ENCODE peak calls at places on chromosomes 13 and 19, in seven cellular contexts. W is hepatocyte, S is bronchial epithelial cell, N is ascending aorta, E is astrocyte of the spinal cord, X is cardiac fibroblast, I is psoas muscle. O is an unnamed sample.
A peak's percentile ranks its signal among the peaks of the same experiment; 100 is the strongest.

GRCh38 chr13:95579303-95579702 is 26.8 kb downstream of the CLDN10 start:
- DNase-seq in I (no peak), N (no peak), S (no peak), X (no peak), W (no peak), E (no peak), O (no peak)

GRCh38 chr13:107211073-107211472 is 643.1 kb upstream of the ARGLU1 start:
- DNase-seq in I (peak; percentile 65), N (peak; percentile 78), E (peak; percentile 92), W (peak; percentile 94), X (peak; percentile 90), S (peak; percentile 72), O (peak; percentile 89)

GRCh38 chr13:35766663-35767062 is 290.2 kb upstream of the MAB21L1 start:
- DNase-seq in I (no peak), W (no peak), S (no peak), X (no peak), N (no peak), E (no peak), O (no peak)

GRCh38 chr13:113654175-113654560 is 3.8 kb downstream of the ATP4B start:
- DNase-seq in S (no peak), W (no peak), X (no peak), I (no peak), N (no peak), E (no peak), O (no peak)

GRCh38 chr13:55783841-55784240 is 1356.9 kb upstream of the PRR20A start:
- DNase-seq in N (no peak), E (no peak), X (no peak), S (no peak), I (no peak), W (no peak), O (no peak)

GRCh38 chr19:51272183-51272817 is 21.4 kb downstream of the SIGLECL1 start:
- DNase-seq in E (no peak), X (no peak), W (no peak), S (no peak), N (no peak), I (no peak), O (no peak)

GRCh38 chr13:67844544-67844943 is 614.4 kb upstream of the PCDH9 start:
- DNase-seq in X (no peak), S (no peak), I (no peak), N (no peak), W (no peak), E (peak; percentile 14), O (no peak)

GRCh38 chr19:35154535-35155406 is at the start of gene FXYD5:
- DNase-seq in E (peak; percentile 70), S (peak; percentile 69), N (peak; percentile 85), X (peak; percentile 86), I (peak; percentile 74), W (peak; percentile 86), O (peak; percentile 83)

GRCh38 chr19:31470952-31471351 is 121.7 kb upstream of the TSHZ3 start:
- DNase-seq in S (no peak), W (no peak), N (no peak), X (no peak), I (no peak), E (no peak), O (no peak)

GRCh38 chr19:50535672-50536071 is 22.0 kb upstream of the ASPDH start:
- DNase-seq in S (no peak), N (no peak), I (no peak), E (no peak), W (no peak), X (no peak), O (no peak)

GRCh38 chr13:51175001-51175400 is 47.2 kb upstream of the FAM124A start:
- DNase-seq in E (no peak), X (no peak), I (no peak), S (no peak), N (no peak), W (no peak), O (no peak)

GRCh38 chr13:45595968-45596367 is 19.6 kb downstream of the ERICH6B start:
- DNase-seq in W (no peak), I (no peak), S (peak; percentile 5), X (no peak), N (no peak), E (no peak), O (no peak)

GRCh38 chr13:39765801-39766463 is 110.5 kb downstream of the COG6 start:
- DNase-seq in I (peak; percentile 54), E (peak; percentile 56), N (no peak), S (peak; percentile 46), X (peak; percentile 50), W (no peak), O (peak; percentile 48)

GRCh38 chr19:1361601-1362384 is 21.9 kb upstream of the NDUFS7 start:
- DNase-seq in I (no peak), X (peak; percentile 74), E (peak; percentile 84), S (peak; percentile 29), N (no peak), W (no peak), O (no peak)

GRCh38 chr13:26440111-26440510 is 117.4 kb upstream of the WASF3 start:
- DNase-seq in S (no peak), E (no peak), W (no peak), I (no peak), X (no peak), N (no peak), O (no peak)

GRCh38 chr19:38351865-38352395 is 16.3 kb downstream of the CATSPERG start:
- DNase-seq in S (no peak), E (no peak), N (no peak), I (no peak), X (no peak), W (no peak), O (no peak)

GRCh38 chr13:24199016-24199415 is 38.5 kb downstream of the SPATA13 start:
- DNase-seq in X (no peak), N (no peak), E (no peak), I (no peak), S (no peak), W (no peak), O (no peak)

DNA sequence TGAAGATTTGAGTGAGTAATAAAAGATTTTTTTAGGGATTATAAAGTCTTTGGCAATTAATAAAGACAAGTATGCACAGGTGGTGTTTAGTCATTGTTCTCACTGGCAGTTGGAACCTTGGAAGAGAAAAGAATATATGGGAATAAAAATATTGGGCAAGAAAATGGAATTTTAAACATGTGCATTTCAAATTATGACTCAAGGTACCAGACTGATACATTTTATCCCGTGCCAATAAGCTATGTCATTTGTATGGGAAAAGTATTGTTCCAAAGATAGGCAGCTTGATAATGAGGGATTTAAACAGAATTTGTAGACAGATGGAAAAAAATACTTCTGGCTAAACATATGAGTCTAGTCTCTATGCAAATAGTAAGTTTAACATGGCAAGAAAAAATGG is 169.6 kb upstream of the UFM1 start:
- DNase-seq in I (no peak), E (peak; percentile 15), N (no peak), X (peak; percentile 50), S (peak; percentile 94), W (no peak), O (no peak)
- H3K4me3 ChIP-seq in I (no peak overlapping the region), E (no peak overlapping the region), N (no peak overlapping the region), X (no peak overlapping the region), S (no peak overlapping the region), W (no peak overlapping the region), O (no peak overlapping the region)

DNA sequence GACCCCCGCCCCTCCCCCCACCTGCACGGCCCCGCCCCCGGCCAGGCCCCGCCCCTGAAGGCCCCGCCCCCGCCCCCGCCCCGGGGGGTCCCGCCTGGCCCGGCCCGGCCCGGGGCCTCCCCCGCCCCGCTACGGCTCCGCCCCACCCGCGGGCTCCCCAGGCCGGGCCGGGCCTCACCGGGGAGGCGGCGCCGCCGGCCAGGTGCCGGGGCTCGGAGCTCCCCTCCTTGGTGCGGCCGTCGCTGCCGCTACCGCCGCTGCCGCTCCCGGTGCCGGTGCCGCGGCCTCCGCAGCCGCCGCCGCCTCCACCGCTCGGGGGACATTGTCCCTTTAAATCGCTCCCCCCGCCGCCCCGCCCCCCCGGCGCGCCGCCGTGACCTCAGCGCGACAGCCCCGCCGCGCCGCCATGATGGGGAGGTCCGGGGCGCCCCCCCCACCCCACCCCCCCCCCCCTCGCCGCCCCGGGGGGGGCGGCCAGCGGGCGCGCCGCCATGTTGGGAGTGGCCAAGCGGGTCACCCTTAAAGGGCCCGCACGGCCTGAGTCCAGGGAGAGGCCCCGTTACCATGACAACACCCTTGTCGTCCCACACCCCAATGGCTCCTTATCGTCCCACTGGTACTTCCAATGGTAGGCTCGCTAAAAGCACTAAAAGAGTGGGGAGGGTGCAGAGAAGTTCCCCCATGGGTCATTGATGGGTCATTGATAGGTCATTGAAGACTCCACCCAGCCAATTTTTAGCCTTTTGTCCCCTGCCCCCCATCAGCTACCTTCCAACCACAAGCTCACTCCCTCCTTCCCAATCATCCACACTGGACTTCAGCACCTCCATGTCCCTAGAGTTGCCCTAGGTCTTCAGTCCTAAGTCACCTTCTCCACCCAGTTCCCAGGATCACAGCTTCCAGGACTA is at the start of gene WIZ:
- DNase-seq in W (peak; percentile 91), I (peak; percentile 94), N (peak; percentile 94), S (no peak), E (peak; percentile 74), X (peak; percentile 85), O (peak; percentile 89)
- H3K4me3 ChIP-seq in W (peak within 1 kb of the TSS; percentile 75), I (peak within 1 kb of the TSS; percentile 78), N (peak within 1 kb of the TSS; percentile 53), S (peak within 1 kb of the TSS; percentile 43), E (peak within 1 kb of the TSS; percentile 57), X (peak within 1 kb of the TSS; percentile 79), O (peak within 1 kb of the TSS; percentile 41)

GRCh38 chr19:16548956-16549355 is 6.7 kb upstream of the CHERP start:
- DNase-seq in I (no peak), S (no peak), W (no peak), E (no peak), X (no peak), N (no peak), O (no peak)
- H3K4me3 ChIP-seq in I (no peak overlapping the region), S (no peak overlapping the region), W (no peak overlapping the region), E (no peak overlapping the region), X (no peak overlapping the region), N (no peak overlapping the region), O (no peak overlapping the region)

GRCh38 chr19:19372656-19373416 is 32.6 kb upstream of the GATAD2A start:
- DNase-seq in X (peak; percentile 60), W (peak; percentile 47), N (peak; percentile 81), S (peak; percentile 55), E (peak; percentile 28), I (peak; percentile 74), O (peak; percentile 81)

GRCh38 chr19:19371056-19371455 is 34.4 kb upstream of the GATAD2A start:
- DNase-seq in X (no peak), I (no peak), E (no peak), W (no peak), N (no peak), S (no peak), O (no peak)

GRCh38 chr19:19366691-19367396 is 38.6 kb upstream of the GATAD2A start:
- DNase-seq in N (peak; percentile 84), S (peak; percentile 68), W (peak; percentile 88), X (peak; percentile 79), E (peak; percentile 60), I (peak; percentile 82), O (peak; percentile 92)

GRCh38 chr19:19368087-19368486 is 37.4 kb upstream of the GATAD2A start:
- DNase-seq in I (peak; percentile 34), E (no peak), X (no peak), W (no peak), N (no peak), S (no peak), O (no peak)
- H3K4me3 ChIP-seq in I (no peak overlapping the region), E (no peak overlapping the region), X (no peak overlapping the region), W (no peak overlapping the region), N (no peak overlapping the region), S (no peak overlapping the region), O (no peak overlapping the region)

GRCh38 chr19:44723299-44723951 is 24.5 kb downstream of the CEACAM16 start:
- DNase-seq in E (no peak), S (no peak), N (no peak), X (no peak), W (no peak), I (no peak), O (no peak)
- H3K4me3 ChIP-seq in E (no peak overlapping the region), S (no peak overlapping the region), N (no peak overlapping the region), X (no peak overlapping the region), W (no peak overlapping the region), I (no peak overlapping the region), O (no peak overlapping the region)

O was measured in Karpas-422.